ENCODE peak calls at places on chromosomes 6 and 20, in five cellular contexts. One of them, this sample, is unnamed.

GRCh38 chr20:10739575-10739974 is 65.8 kb upstream of the JAG1 start:
- DNase-seq in AG10803: peak
- DNase-seq in GM23248: peak
- DNase-seq in GM06990: no peak
- DNase-seq in neural progenitor cell: no peak
- DNase-seq in this sample: no peak

GRCh38 chr6:88374556-88374955 is 208.4 kb upstream of the CNR1 start:
- DNase-seq in AG10803: no peak
- DNase-seq in GM23248: no peak
- DNase-seq in GM06990: no peak
- DNase-seq in neural progenitor cell: no peak
- DNase-seq in this sample: no peak

GRCh38 chr20:59063358-59064213 is 21.0 kb upstream of the PRELID3B start:
- DNase-seq in AG10803: peak
- DNase-seq in GM23248: peak
- DNase-seq in GM06990: no peak
- DNase-seq in neural progenitor cell: peak
- DNase-seq in this sample: peak

GRCh38 chr20:11766961-11767360 is 150.7 kb upstream of the BTBD3 start:
- DNase-seq in AG10803: peak
- DNase-seq in GM23248: peak
- DNase-seq in GM06990: no peak
- DNase-seq in neural progenitor cell: no peak
- DNase-seq in this sample: no peak

GRCh38 chr20:48574383-48574782 is 253.4 kb downstream of the PREX1 start:
- DNase-seq in AG10803: peak
- DNase-seq in GM23248: no peak
- DNase-seq in GM06990: no peak
- DNase-seq in neural progenitor cell: peak
- DNase-seq in this sample: no peak

GRCh38 chr20:37316116-37316774 is 26.8 kb downstream of the MANBAL start:
- DNase-seq in AG10803: no peak
- DNase-seq in GM23248: no peak
- DNase-seq in GM06990: peak
- DNase-seq in neural progenitor cell: peak
- DNase-seq in this sample: no peak

GRCh38 chr6:136549359-136550044 is 720 bp downstream of the MAP7 start:
- DNase-seq in AG10803: no peak
- DNase-seq in GM23248: peak
- DNase-seq in GM06990: peak
- DNase-seq in neural progenitor cell: peak
- DNase-seq in this sample: no peak

GRCh38 chr6:55886185-55886836 is 10.9 kb upstream of the BMP5 start:
- DNase-seq in AG10803: peak
- DNase-seq in GM23248: peak
- DNase-seq in GM06990: no peak
- DNase-seq in neural progenitor cell: peak
- DNase-seq in this sample: no peak

GRCh38 chr6:120378582-120379220 is 955.6 kb downstream of the TBC1D32 start:
- DNase-seq in AG10803: peak
- DNase-seq in GM23248: peak
- DNase-seq in GM06990: no peak
- DNase-seq in neural progenitor cell: peak
- DNase-seq in this sample: no peak

DNA sequence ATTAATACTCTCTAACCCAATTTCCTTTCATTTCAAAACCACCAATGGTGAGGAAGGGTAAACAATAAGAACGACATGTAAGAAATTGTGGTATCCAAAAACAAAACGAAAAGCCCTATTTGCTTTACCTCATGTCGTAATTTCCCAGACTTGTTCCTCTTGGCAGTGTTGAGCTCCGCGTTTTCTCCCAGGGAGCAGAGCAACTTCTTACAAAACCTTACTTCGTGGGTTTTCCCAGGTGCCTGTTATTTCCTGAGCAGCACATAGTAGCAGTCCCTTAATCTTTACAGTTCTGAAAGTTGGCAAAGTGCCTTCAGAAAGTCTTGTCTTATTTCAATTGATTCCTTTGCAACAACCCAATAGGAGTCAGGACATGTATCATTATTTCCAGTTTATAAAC is 207.9 kb upstream of the MARCKS start:
- DNase-seq in AG10803: no peak
- DNase-seq in GM23248: no peak
- DNase-seq in GM06990: no peak
- DNase-seq in neural progenitor cell: no peak
- DNase-seq in this sample: no peak
- H3K4me3 ChIP-seq in AG10803: no peak
- H3K4me3 ChIP-seq in GM23248: no peak
- H3K4me3 ChIP-seq in GM06990: peak
- H3K4me3 ChIP-seq in neural progenitor cell: no peak
- H3K4me3 ChIP-seq in this sample: no peak

DNA sequence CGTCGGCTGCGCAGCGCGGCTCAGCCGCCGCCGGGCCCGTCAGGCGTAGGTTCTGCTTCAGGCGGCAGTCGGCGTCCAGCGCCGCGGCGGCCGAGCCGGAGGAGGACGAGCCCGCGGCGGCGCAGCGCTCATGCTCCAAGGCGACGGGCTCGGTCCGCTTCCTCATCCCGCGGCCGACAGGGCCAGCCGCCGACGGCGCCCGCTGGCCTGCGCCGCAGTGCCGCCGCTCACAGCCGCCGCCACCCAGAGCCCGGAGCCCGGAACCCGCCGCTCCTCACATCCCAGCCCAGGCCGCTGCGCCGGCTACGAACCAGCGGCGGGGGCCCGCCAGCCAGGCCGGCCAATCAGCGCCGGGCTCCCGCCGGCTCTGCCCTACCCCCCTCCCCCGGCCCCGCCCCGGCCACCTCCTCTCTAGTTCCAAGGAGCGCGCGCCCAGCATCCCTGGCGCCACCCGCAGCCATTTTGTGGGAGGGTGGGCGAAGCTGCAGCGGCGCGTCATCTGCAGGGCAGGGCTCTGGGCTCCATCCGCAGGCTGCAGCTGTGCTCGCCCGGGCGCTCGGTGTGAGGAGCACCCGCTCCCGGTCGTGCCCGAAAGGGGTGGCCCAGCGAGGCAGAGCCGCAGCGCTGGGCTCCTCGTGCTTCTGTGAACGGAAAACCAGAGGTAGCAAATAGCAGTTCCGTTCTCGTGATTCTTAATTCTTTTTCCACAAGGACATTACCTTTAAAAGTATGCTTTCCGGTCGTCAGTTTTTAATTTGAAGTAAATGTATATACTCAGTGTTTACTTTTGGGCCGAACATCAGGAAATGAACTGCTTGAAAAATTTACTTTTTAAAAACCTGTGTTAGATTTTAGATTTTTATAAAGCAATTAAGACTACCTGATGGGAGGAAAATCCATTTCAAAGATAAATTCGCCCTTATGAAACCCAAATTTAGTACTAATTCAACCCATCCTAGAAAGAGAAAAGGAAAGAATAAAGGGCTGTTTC is at the start of gene ABHD12:
- DNase-seq in AG10803: peak
- DNase-seq in GM23248: peak
- DNase-seq in GM06990: peak
- DNase-seq in neural progenitor cell: peak
- DNase-seq in this sample: peak
- H3K4me3 ChIP-seq in AG10803: peak
- H3K4me3 ChIP-seq in GM23248: peak
- H3K4me3 ChIP-seq in GM06990: peak
- H3K4me3 ChIP-seq in neural progenitor cell: peak
- H3K4me3 ChIP-seq in this sample: peak

DNA sequence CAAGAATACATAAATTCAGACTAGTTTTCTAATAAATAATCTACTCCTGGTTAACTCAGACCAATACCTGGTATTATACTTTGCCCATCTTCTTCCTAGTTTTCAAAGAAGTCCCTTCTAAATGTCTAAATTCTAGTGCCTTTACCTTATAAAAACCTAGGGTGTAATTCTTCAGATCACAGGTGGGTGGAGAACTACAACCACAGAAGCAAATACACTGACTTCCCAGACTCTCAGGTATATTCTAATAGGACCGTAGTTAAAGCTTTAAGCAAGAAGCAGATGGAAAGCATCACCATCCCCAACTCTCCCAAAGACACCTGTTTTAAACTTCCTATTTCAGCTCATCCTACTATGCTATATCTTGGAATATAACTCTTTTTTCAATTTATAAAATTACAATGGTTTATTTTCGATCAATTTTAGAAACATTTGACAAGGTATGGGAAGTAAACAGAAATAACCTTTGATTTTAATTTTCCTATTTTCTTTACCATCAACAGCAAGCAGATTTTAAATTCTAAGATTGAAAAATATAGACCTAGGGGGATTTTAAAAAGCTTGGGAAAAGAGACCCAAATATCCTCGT is 15.8 kb downstream of the MAN1A1 start:
- DNase-seq in AG10803: no peak
- DNase-seq in GM23248: no peak
- DNase-seq in GM06990: no peak
- DNase-seq in neural progenitor cell: no peak
- DNase-seq in this sample: no peak
- H3K4me3 ChIP-seq in AG10803: no peak
- H3K4me3 ChIP-seq in GM23248: no peak
- H3K4me3 ChIP-seq in GM06990: no peak
- H3K4me3 ChIP-seq in neural progenitor cell: no peak
- H3K4me3 ChIP-seq in this sample: no peak

GRCh38 chr6:43258180-43258579 is 14.9 kb downstream of the TTBK1 start:
- DNase-seq in AG10803: no peak
- DNase-seq in GM23248: no peak
- DNase-seq in GM06990: no peak
- DNase-seq in neural progenitor cell: no peak
- DNase-seq in this sample: no peak
- H3K4me3 ChIP-seq in AG10803: no peak
- H3K4me3 ChIP-seq in GM23248: no peak
- H3K4me3 ChIP-seq in GM06990: no peak
- H3K4me3 ChIP-seq in neural progenitor cell: no peak
- H3K4me3 ChIP-seq in this sample: no peak

GRCh38 chr6:33018904-33019303 is 9.5 kb upstream of the HLA-DOA start:
- DNase-seq in AG10803: peak
- DNase-seq in GM23248: peak
- DNase-seq in GM06990: peak
- DNase-seq in neural progenitor cell: no peak
- DNase-seq in this sample: no peak
- H3K4me3 ChIP-seq in AG10803: peak
- H3K4me3 ChIP-seq in GM23248: peak
- H3K4me3 ChIP-seq in GM06990: no peak
- H3K4me3 ChIP-seq in neural progenitor cell: no peak
- H3K4me3 ChIP-seq in this sample: no peak

This sample was measured in HFF-Myc.